ENCODE peak calls at places on chromosomes 3 and 15, in nine cellular contexts. H is cardiac muscle cell, B is GM23248, P is PC-3, M is left lung, I is ascending aorta, V is stomach, K is astrocyte, Q is DND-41. T is an unnamed sample. For H3K4me1 and H3K9me3, the result is how much of the 10 kb centered on the place peaks cover.

GRCh38 chr15:29711531-29711930 is 110.7 kb downstream of the TJP1 start:
- DNase-seq in B (no peak), V (no peak), I (no peak), K (peak), Q (no peak), H (no peak), P (no peak), M (no peak), T (no peak)

GRCh38 chr3:195582947-195583346 is 793 bp downstream of the APOD start:
- DNase-seq in H (no peak), K (no peak), B (no peak), P (no peak), M (no peak), I (peak), V (no peak), Q (no peak), T (no peak)

GRCh38 chr3:98010194-98010882 is 24.8 kb downstream of the GABRR3 start:
- DNase-seq in H (no peak), P (no peak), I (no peak), M (no peak), K (no peak), Q (no peak), B (no peak), V (no peak), T (no peak)

GRCh38 chr15:73965094-73965729 is 26.9 kb downstream of the STOML1 start:
- DNase-seq in I (peak), M (no peak), H (no peak), V (no peak), K (no peak), P (no peak), Q (peak), B (peak), T (no peak)

GRCh38 chr3:137930976-137931375 is 79.0 kb upstream of the CLDN18 start:
- DNase-seq in B (no peak), M (no peak), K (no peak), H (no peak), V (no peak), I (no peak), P (no peak), Q (no peak), T (no peak)

GRCh38 chr3:120689395-120689794 is 7.4 kb upstream of the HGD start:
- DNase-seq in Q (no peak), I (no peak), B (no peak), K (no peak), M (no peak), H (no peak), V (no peak), P (no peak), T (no peak)

GRCh38 chr3:107740992-107741896 is 218.5 kb downstream of the BBX start:
- DNase-seq in V (no peak), I (no peak), H (peak), M (no peak), B (peak), Q (no peak), K (no peak), P (peak), T (no peak)

GRCh38 chr3:142963266-142964149 is at the start of gene PAQR9:
- DNase-seq in Q (no peak), I (no peak), P (no peak), H (peak), V (no peak), M (peak), K (peak), B (peak), T (no peak)

GRCh38 chr3:196360586-196360985 is 22.4 kb upstream of the TM4SF19 start:
- DNase-seq in H (peak), K (no peak), P (no peak), I (no peak), B (no peak), M (no peak), Q (no peak), V (no peak), T (no peak)

GRCh38 chr15:39874890-39875549 is 45.0 kb downstream of the GPR176 start:
- DNase-seq in I (no peak), K (no peak), Q (peak), V (peak), P (peak), B (peak), M (no peak), H (peak), T (peak)

GRCh38 chr15:72118400-72118978 is at the start of gene SENP8:
- DNase-seq in Q (no peak), I (no peak), B (peak), M (no peak), V (no peak), K (no peak), P (no peak), H (no peak), T (peak)

GRCh38 chr3:3998140-3998977 is 199.1 kb downstream of the LRRN1 start:
- DNase-seq in K (peak), V (no peak), I (no peak), M (no peak), H (peak), B (peak), P (peak), Q (peak), T (peak)

GRCh38 chr3:187920871-187921270 is 175.6 kb upstream of the BCL6 start:
- DNase-seq in P (no peak), V (no peak), K (peak), H (peak), Q (no peak), B (peak), M (no peak), I (no peak), T (no peak)

GRCh38 chr3:139281096-139281495 is 62.7 kb upstream of the MRPS22 start:
- DNase-seq in P (no peak), M (no peak), B (peak), I (no peak), Q (no peak), V (no peak), H (no peak), K (peak), T (no peak)

GRCh38 chr15:42584031-42584765 is 8.8 kb downstream of the STARD9 start:
- DNase-seq in I (peak), P (no peak), M (no peak), K (peak), H (no peak), B (peak), V (no peak), Q (no peak), T (no peak)

GRCh38 chr3:45667569-45667967 is 21.6 kb upstream of the SACM1L start:
- DNase-seq in V (no peak), M (no peak), K (no peak), B (no peak), I (no peak), Q (no peak), H (no peak), P (no peak), T (no peak)
- H3K4me1 ChIP-seq in V (under half), M (under half), K (under half), B (under half), I (under half), Q (under half), H (under half), P (under half), T (under half)

GRCh38 chr15:20340331-20340811 is 201.2 kb downstream of the GOLGA6L6 start:
- DNase-seq in I (peak), V (peak), M (peak), P (peak), Q (peak), B (no peak), K (no peak), H (no peak), T (peak)

GRCh38 chr15:20345401-20345958 is 196.1 kb downstream of the GOLGA6L6 start:
- DNase-seq in M (peak), K (no peak), V (no peak), H (no peak), P (no peak), B (no peak), I (no peak), Q (peak), T (no peak)

GRCh38 chr15:20341901-20342605 is 199.5 kb downstream of the GOLGA6L6 start:
- DNase-seq in Q (peak), P (peak), V (peak), H (peak), B (no peak), K (no peak), I (peak), M (peak), T (no peak)

GRCh38 chr15:20344601-20345400 is 196.8 kb downstream of the GOLGA6L6 start:
- DNase-seq in Q (no peak), P (no peak), B (no peak), I (no peak), K (no peak), M (peak), V (no peak), H (no peak), T (no peak)

GRCh38 chr15:20340931-20341661 is 200.5 kb downstream of the GOLGA6L6 start:
- DNase-seq in I (peak), K (no peak), V (peak), P (peak), Q (peak), B (no peak), H (peak), M (peak), T (peak)
- H3K9me3 ChIP-seq in I (under half), K (under half), V (half or more), P (half or more), Q (under half), B (under half), H (under half), M (under half), T (under half)

DNA sequence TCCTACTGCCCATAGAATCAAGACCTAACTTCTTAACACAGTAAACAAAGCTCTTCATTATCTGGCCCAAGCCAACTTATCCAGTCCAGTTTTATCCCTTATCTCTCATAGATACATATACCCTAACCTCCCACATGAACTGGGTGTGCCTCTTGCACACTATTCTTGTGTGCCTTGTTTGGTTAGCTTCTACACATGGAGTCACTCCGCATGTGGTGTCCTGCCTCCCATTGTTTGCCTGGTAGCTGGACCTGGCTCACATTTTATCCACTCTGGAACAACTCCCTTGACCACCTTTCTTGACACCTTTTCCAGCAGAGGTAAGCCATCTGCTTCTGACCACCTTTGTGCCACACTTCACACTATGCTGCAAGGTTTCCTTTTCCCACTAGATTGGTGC is 15.2 kb downstream of the TIPARP start:
- DNase-seq in K (no peak), P (no peak), H (no peak), B (no peak), Q (no peak), I (no peak), M (no peak), V (no peak), T (no peak)
- H3K4me1 ChIP-seq in K (half or more), P (half or more), H (half or more), B (half or more), Q (under half), I (under half), M (under half), V (under half), T (under half)

GRCh38 chr3:181722156-181722555 is 10.4 kb downstream of the SOX2 start:
- DNase-seq in V (no peak), Q (no peak), P (no peak), H (no peak), B (no peak), M (no peak), I (no peak), K (no peak), T (no peak)

GRCh38 chr3:181723568-181724431 is 12.1 kb downstream of the SOX2 start:
- DNase-seq in M (no peak), V (no peak), B (no peak), Q (no peak), K (no peak), P (no peak), I (no peak), H (no peak), T (no peak)

GRCh38 chr3:181721369-181721768 is 9.6 kb downstream of the SOX2 start:
- DNase-seq in M (no peak), V (no peak), P (no peak), K (no peak), Q (no peak), H (no peak), I (no peak), B (no peak), T (no peak)

GRCh38 chr3:181724432-181724740 is 12.7 kb downstream of the SOX2 start:
- DNase-seq in V (no peak), P (no peak), M (no peak), B (no peak), H (no peak), K (no peak), Q (no peak), I (no peak), T (no peak)

DNA sequence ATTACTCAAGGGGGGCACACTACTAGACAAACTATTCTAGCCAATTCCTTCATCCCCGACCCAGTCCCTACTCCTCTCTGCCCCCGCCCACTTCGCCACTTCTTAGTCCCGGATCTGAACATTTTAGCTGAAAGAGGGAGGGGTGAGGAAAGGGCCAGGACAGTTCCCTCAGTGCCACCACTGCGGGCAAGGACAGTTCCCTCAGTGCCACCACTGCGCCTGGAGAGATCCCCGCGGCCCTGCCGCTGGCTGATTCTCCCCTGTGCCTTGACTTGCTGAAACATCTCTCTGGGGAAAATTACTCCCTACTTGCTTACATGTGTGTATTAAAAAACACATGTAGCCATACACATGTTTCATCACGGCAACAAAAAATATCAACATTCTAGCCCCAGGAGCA is 11.3 kb downstream of the SOX2 start:
- DNase-seq in P (no peak), B (no peak), H (no peak), I (no peak), M (no peak), V (no peak), K (no peak), Q (no peak), T (no peak)
- H3K9me3 ChIP-seq in P (under half), B (under half), H (under half), I (under half), M (under half), V (under half), K (under half), Q (under half), T (under half)

DNA sequence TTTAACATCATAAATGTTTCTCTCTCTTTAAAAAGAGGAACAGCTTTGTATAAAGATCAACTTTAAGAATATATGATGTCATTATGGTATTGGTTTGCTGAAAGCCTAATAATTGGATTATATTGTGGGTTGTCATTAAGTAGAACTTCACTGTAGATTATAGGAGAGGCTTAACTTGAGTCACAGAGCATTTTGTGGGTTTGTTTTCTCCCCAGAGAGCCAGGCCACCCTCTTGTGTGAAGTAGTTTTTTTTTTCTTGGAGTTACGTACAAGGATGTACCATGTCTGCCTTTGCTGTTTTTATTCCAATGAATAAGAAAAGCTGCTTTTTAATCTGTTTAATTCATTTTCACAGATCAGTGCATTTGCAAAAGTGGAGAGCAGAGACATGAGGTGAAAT is 354.8 kb upstream of the TBL1XR1 start:
- DNase-seq in P (no peak), K (no peak), H (no peak), I (no peak), Q (no peak), V (no peak), B (no peak), M (no peak), T (no peak)
- H3K4me1 ChIP-seq in P (under half), K (under half), H (under half), I (under half), Q (under half), V (under half), B (under half), M (under half), T (under half)

DNA sequence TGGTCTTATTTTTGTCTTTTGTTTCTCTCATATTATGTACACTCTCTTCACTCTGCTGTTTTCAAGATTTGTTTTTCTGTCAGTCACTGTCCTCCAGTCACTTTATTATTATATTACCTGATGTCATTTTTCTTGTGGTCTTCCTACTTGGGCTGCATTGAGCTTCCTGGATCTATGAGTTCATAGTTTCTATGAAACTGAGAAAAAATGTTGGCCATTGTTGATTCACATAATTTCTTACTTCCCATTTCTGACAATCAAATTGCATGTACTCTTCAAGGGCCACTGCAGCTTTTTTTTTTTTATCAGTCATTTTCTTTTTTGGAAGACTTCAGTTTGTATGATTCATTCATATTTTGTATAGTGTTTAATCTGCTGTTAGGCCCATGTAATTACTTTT is 1180.6 kb upstream of the GBE1 start:
- DNase-seq in V (no peak), B (no peak), K (no peak), I (no peak), M (no peak), Q (no peak), P (no peak), H (no peak), T (no peak)
- H3K9me3 ChIP-seq in V (under half), B (under half), K (under half), I (under half), M (under half), Q (under half), P (under half), H (under half), T (under half)

GRCh38 chr15:68204361-68204760 is 771 bp downstream of the CALML4 start:
- DNase-seq in B (no peak), M (no peak), I (peak), V (peak), Q (no peak), K (no peak), H (no peak), P (no peak), T (no peak)
- H3K4me1 ChIP-seq in B (under half), M (under half), I (under half), V (under half), Q (under half), K (under half), H (under half), P (under half), T (under half)

GRCh38 chr15:25183581-25184330 is 229.0 kb downstream of the SNRPN start:
- DNase-seq in H (no peak), Q (no peak), P (no peak), M (peak), K (no peak), I (peak), B (no peak), V (no peak), T (no peak)

GRCh38 chr15:25181290-25182097 is 226.7 kb downstream of the SNRPN start:
- DNase-seq in P (no peak), V (peak), M (peak), Q (no peak), H (no peak), I (peak), K (no peak), B (no peak), T (peak)

GRCh38 chr15:25180606-25181289 is 226.0 kb downstream of the SNRPN start:
- DNase-seq in B (no peak), K (no peak), Q (no peak), P (no peak), M (peak), V (peak), H (no peak), I (no peak), T (peak)

GRCh38 chr15:25182736-25183445 is 228.1 kb downstream of the SNRPN start:
- DNase-seq in H (no peak), M (peak), B (no peak), V (no peak), P (no peak), Q (no peak), I (peak), K (no peak), T (no peak)

DNA sequence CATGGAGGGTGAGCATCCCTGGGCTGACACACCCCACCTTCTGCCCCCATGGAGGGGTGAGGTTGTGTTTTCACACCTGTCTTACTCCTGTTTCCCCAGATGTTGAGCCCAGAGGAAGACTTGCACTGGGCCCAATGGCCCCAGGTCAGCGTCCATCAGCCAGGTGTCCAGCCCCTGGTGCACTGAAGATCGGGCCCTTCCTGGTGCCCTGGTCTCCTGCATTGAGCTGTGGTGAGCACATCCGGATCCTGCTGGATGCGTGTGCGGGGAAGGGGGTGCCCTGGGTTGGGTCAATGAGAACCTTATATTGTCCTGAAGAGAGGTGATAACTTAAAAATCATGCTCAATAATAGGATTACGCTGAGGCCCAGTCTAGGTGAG is 227.3 kb downstream of the SNRPN start:
- DNase-seq in H (no peak), V (peak), B (no peak), I (peak), P (no peak), M (peak), K (no peak), Q (no peak), T (no peak)
- H3K9me3 ChIP-seq in H (under half), V (half or more), B (under half), I (under half), P (under half), M (half or more), K (under half), Q (half or more), T (under half)